ENCODE peak calls at places on chromosomes 1 and 21, in seven cellular contexts. V is heart left ventricle, X is tibial nerve, U is endothelial cell of umbilical vein, I is IMR-90, R is right lobe of liver, F is breast epithelium. Z is an unnamed sample. For H3K4me1, the result is how much of the 10 kb centered on the place peaks cover.

GRCh38 chr1:2541619-2542246 is 11.7 kb upstream of the HES5 start:
- DNase-seq in V (peak), X (no peak), U (no peak), I (no peak), R (no peak), F (no peak), Z (peak)

GRCh38 chr21:44713130-44713529 is 1.8 kb upstream of the TSPEAR start:
- DNase-seq in V (no peak), X (no peak), U (no peak), I (no peak), R (no peak), F (no peak), Z (no peak)

GRCh38 chr1:146049436-146049835 is 27.9 kb upstream of the HJV start:
- DNase-seq in V (peak), X (no peak), U (no peak), I (no peak), R (no peak), F (no peak), Z (peak)

GRCh38 chr1:101645810-101646209 is 350.9 kb downstream of the OLFM3 start:
- DNase-seq in V (no peak), X (no peak), U (no peak), I (no peak), R (no peak), F (no peak), Z (no peak)

GRCh38 chr1:201309420-201309819 is 26.1 kb downstream of the PKP1 start:
- DNase-seq in V (peak), X (peak), U (peak), I (peak), R (peak), F (peak), Z (peak)

GRCh38 chr1:239870194-239870593 is 221.5 kb upstream of the FMN2 start:
- DNase-seq in V (no peak), X (no peak), U (no peak), I (no peak), R (no peak), F (no peak), Z (no peak)

GRCh38 chr21:15062566-15062965 is 2.2 kb downstream of the NRIP1 start:
- DNase-seq in V (no peak), X (no peak), U (peak), I (no peak), R (no peak), F (no peak), Z (no peak)

GRCh38 chr1:22588899-22589422 is 25.7 kb downstream of the EPHA8 start:
- DNase-seq in V (peak), X (no peak), U (no peak), I (no peak), R (no peak), F (no peak), Z (no peak)

GRCh38 chr1:39331647-39332046 is 127.2 kb downstream of the MACF1 start:
- DNase-seq in V (no peak), X (no peak), U (no peak), I (no peak), R (no peak), F (no peak), Z (no peak)

GRCh38 chr1:82399093-82399492 is 598.4 kb downstream of the ADGRL2 start:
- DNase-seq in V (no peak), X (no peak), U (peak), I (peak), R (no peak), F (no peak), Z (no peak)

GRCh38 chr1:245605480-245606156 is 450.8 kb downstream of the KIF26B start:
- DNase-seq in V (peak), X (no peak), U (no peak), I (peak), R (no peak), F (no peak), Z (peak)

GRCh38 chr21:42245348-42246185 is 26.6 kb downstream of the ABCG1 start:
- DNase-seq in V (no peak), X (no peak), U (no peak), I (no peak), R (no peak), F (no peak), Z (peak)

GRCh38 chr1:68384321-68384813 is 65.4 kb downstream of the RPE65 start:
- DNase-seq in V (no peak), X (no peak), U (peak), I (peak), R (no peak), F (no peak), Z (no peak)

GRCh38 chr1:61451214-61451968 is 273.6 kb downstream of the TM2D1 start:
- DNase-seq in V (no peak), X (no peak), U (no peak), I (no peak), R (no peak), F (no peak), Z (no peak)
- H3K4me1 ChIP-seq in V (under half), X (half or more), U (under half), I (under half), R (under half), F (under half), Z (under half)

GRCh38 chr1:1039145-1039910 is 19.4 kb downstream of the AGRN start:
- DNase-seq in V (no peak), X (no peak), U (no peak), I (no peak), R (no peak), F (no peak), Z (no peak)
- TF ChIP-seq POLR2A in V (no peak), X (no peak), U (no peak), I (no peak), R (no peak), F (no peak), Z (no peak)

GRCh38 chr1:232628335-232629214 is 1.4 kb downstream of the SIPA1L2 start:
- DNase-seq in V (no peak), X (no peak), U (peak), I (peak), R (no peak), F (no peak), Z (no peak)
- H3K27ac ChIP-seq in V (no peak), X (peak), U (no peak), I (peak), R (no peak), F (peak), Z (peak)

GRCh38 chr21:33069645-33069993 is 322 bp upstream of the OLIG1 start:
- DNase-seq in V (no peak), X (no peak), U (no peak), I (no peak), R (no peak), F (no peak), Z (no peak)

GRCh38 chr21:33071878-33072306 is 2.0 kb downstream of the OLIG1 start:
- DNase-seq in V (no peak), X (no peak), U (peak), I (peak), R (no peak), F (no peak), Z (peak)

GRCh38 chr21:33070921-33071877 is 1.3 kb downstream of the OLIG1 start:
- DNase-seq in V (peak), X (no peak), U (no peak), I (no peak), R (no peak), F (no peak), Z (no peak)

GRCh38 chr21:33069243-33069642 is 698 bp upstream of the OLIG1 start:
- DNase-seq in V (no peak), X (no peak), U (no peak), I (no peak), R (no peak), F (no peak), Z (no peak)

GRCh38 chr21:33069994-33070811 is at the start of gene OLIG1:
- DNase-seq in V (peak), X (no peak), U (peak), I (peak), R (peak), F (no peak), Z (peak)
- H3K4me1 ChIP-seq in V (under half), X (under half), U (under half), I (under half), R (under half), F (under half), Z (under half)

DNA sequence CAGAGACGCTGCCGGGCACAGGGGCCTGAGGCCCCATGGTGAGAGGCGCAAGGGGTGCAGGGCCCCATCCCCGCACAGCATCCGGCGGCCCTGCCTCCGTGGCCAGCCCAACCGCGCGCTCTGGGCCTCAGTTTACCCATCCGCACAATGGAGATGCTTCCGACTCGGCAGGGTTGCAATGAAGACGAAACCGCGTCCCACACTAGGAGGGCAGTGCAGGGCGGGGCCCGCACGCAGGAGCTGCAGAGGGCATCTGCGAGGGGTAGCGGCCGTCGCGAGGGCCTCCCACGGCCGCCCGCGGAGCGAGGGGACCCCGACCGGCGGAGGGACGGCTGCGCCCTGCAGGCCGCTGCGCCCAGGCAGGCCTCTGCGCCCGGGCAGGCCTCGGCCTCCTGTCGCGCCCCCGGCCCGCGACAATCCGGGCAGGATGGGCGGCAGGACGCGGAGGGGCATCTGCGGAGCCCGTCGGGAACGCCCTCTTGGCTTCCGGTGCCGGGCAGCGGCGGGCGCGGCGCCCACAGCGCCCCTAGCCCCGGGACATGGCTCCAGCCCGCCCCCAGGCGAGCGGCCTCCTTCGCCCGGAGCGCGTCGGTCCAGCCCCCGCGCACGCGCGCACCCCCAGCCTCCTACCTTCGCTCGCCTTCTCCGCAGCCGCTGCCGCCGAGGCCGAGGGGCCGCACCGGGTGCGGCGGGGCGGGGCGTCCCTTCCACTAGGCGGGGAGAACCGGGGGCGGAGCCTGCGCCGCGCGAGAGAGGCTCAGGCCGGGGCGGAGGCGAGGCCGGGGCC is 15.3 kb downstream of the RNU1-1 start:
- DNase-seq in V (peak), X (peak), U (peak), I (peak), R (peak), F (peak), Z (peak)
- TF ChIP-seq POLR2A in V (peak), X (peak), U (peak), I (no peak), R (peak), F (no peak), Z (peak)

Z was measured in upper lobe of left lung.